ENCODE peak calls at places on chromosomes 6 and 20, in eight cellular contexts. U, W, F, S, H, B, Q and R are unnamed samples.

GRCh38 chr20:4041748-4042411 is 26.5 kb upstream of the RNF24 start:
- DNase-seq in H (peak), F (no peak), U (peak), S (no peak), B (no peak), W (peak), Q (peak), R (no peak)

GRCh38 chr20:64029293-64030117 is 6.5 kb upstream of the C20orf204 start:
- DNase-seq in W (no peak), H (no peak), U (no peak), Q (no peak), S (no peak), B (no peak), F (no peak), R (no peak)

GRCh38 chr20:6583134-6583738 is 184.2 kb upstream of the BMP2 start:
- DNase-seq in Q (peak), W (peak), B (peak), S (no peak), H (peak), F (peak), U (peak), R (no peak)

GRCh38 chr6:90249458-90249857 is 47.2 kb downstream of the BACH2 start:
- DNase-seq in S (no peak), U (no peak), Q (no peak), F (no peak), H (no peak), W (no peak), B (no peak), R (no peak)

GRCh38 chr20:48706116-48706656 is 121.6 kb downstream of the PREX1 start:
- DNase-seq in U (no peak), B (no peak), Q (no peak), W (no peak), H (peak), S (no peak), F (no peak), R (no peak)

GRCh38 chr6:152954443-152954842 is 28.4 kb downstream of the FBXO5 start:
- DNase-seq in F (no peak), W (no peak), Q (no peak), B (no peak), S (no peak), U (no peak), H (no peak), R (no peak)

GRCh38 chr20:51541189-51542032 is 1.1 kb downstream of the NFATC2 start:
- DNase-seq in B (peak), H (peak), F (no peak), S (peak), Q (peak), U (peak), W (peak), R (peak)

GRCh38 chr20:17648782-17649730 is 33.0 kb downstream of the RRBP1 start:
- DNase-seq in U (no peak), Q (peak), F (peak), S (no peak), W (peak), H (no peak), B (peak), R (no peak)

GRCh38 chr6:6560909-6561308 is 27.6 kb upstream of the LY86 start:
- DNase-seq in S (no peak), U (no peak), Q (no peak), F (no peak), W (no peak), B (no peak), H (no peak), R (no peak)

GRCh38 chr6:150177260-150178246 is 34.7 kb downstream of the PPP1R14C start:
- DNase-seq in H (no peak), W (no peak), F (no peak), B (no peak), S (no peak), U (peak), Q (peak), R (no peak)

GRCh38 chr20:48926816-48927215 is 5.3 kb downstream of the ARFGEF2 start:
- DNase-seq in F (no peak), Q (no peak), U (no peak), W (no peak), H (no peak), S (no peak), B (no peak), R (no peak)

GRCh38 chr6:83442752-83443151 is 11.9 kb upstream of the ME1 start:
- DNase-seq in H (peak), Q (no peak), U (peak), F (no peak), W (no peak), B (no peak), S (no peak), R (no peak)

GRCh38 chr6:6736753-6737654 is 148.5 kb downstream of the LY86 start:
- DNase-seq in U (peak), F (no peak), Q (peak), H (peak), S (no peak), W (peak), B (peak), R (no peak)

GRCh38 chr6:123022980-123023379 is 26.9 kb downstream of the CLVS2 start:
- DNase-seq in S (no peak), U (no peak), W (no peak), H (peak), Q (no peak), B (no peak), F (no peak), R (no peak)

GRCh38 chr20:57030611-57031600 is 235.5 kb downstream of the BMP7 start:
- DNase-seq in Q (no peak), W (no peak), F (no peak), B (no peak), H (no peak), S (no peak), U (peak), R (no peak)

GRCh38 chr6:34115396-34116314 is 30.2 kb downstream of the GRM4 start:
- DNase-seq in W (no peak), U (peak), B (peak), Q (no peak), F (no peak), S (no peak), H (peak), R (no peak)

GRCh38 chr20:19368351-19368750 is 155.9 kb downstream of the SLC24A3 start:
- DNase-seq in H (no peak), U (no peak), Q (no peak), S (no peak), B (no peak), W (no peak), F (no peak), R (no peak)

GRCh38 chr20:25247100-25247665 is 702 bp upstream of the PYGB start:
- DNase-seq in H (peak), W (peak), F (peak), U (peak), S (no peak), B (peak), Q (peak), R (no peak)

GRCh38 chr6:39279539-39279938 is 34.7 kb downstream of the KCNK17 start:
- DNase-seq in W (no peak), F (no peak), B (no peak), U (no peak), H (no peak), S (no peak), Q (no peak), R (no peak)

GRCh38 chr6:160919713-160920112 is 71.9 kb upstream of the MAP3K4 start:
- DNase-seq in B (no peak), W (no peak), Q (no peak), U (peak), S (no peak), F (no peak), H (peak), R (no peak)